ENCODE peak calls at places on chromosomes 2 and 18, in five cellular contexts. U is amygdala, Q is NCI-H526, V is posterior cingulate gyrus, O is HFF-Myc. M is an unnamed sample.
A peak's percentile ranks its signal among the peaks of the same experiment; 100 is the strongest.

GRCh38 chr2:54226224-54226623 is 29.8 kb downstream of the TSPYL6 start:
- DNase-seq in O (no peak), Q (no peak), U (no peak), V (no peak), M (no peak)

GRCh38 chr2:64019083-64019974 is at the start of gene VPS54:
- DNase-seq in V (peak; percentile 55), O (no peak), U (peak; percentile 69), Q (peak; percentile 82), M (peak; percentile 23)

GRCh38 chr2:9800639-9800974 is 42.7 kb upstream of the TAF1B start:
- DNase-seq in V (no peak), Q (no peak), U (no peak), O (no peak), M (no peak)

GRCh38 chr2:218985325-218986091 is 524 bp upstream of the FEV start:
- DNase-seq in V (no peak), U (no peak), Q (peak; percentile 71), O (no peak), M (no peak)

GRCh38 chr2:165627463-165627862 is 158.0 kb downstream of the CSRNP3 start:
- DNase-seq in O (peak; percentile 29), U (no peak), V (no peak), Q (no peak), M (no peak)

GRCh38 chr2:152925540-152926448 is 207.4 kb downstream of the ARL6IP6 start:
- DNase-seq in O (no peak), Q (peak; percentile 79), U (peak; percentile 30), V (no peak), M (peak; percentile 49)

GRCh38 chr2:239831272-239831731 is 193.8 kb downstream of the NDUFA10 start:
- DNase-seq in Q (no peak), U (no peak), V (no peak), O (no peak), M (no peak)

GRCh38 chr2:26772064-26773001 is 8.2 kb downstream of the SLC35F6 start:
- DNase-seq in V (peak; percentile 39), U (peak; percentile 84), Q (no peak), O (no peak), M (peak; percentile 100)

GRCh38 chr2:2320486-2321249 is 10.4 kb downstream of the MYT1L start:
- DNase-seq in O (no peak), U (no peak), V (no peak), Q (no peak), M (no peak)

GRCh38 chr2:31304831-31305230 is 70.9 kb downstream of the EHD3 start:
- DNase-seq in U (no peak), V (no peak), Q (no peak), O (no peak), M (no peak)

GRCh38 chr2:102488063-102488462 is 15.0 kb downstream of the SLC9A4 start:
- DNase-seq in O (peak; percentile 84), U (no peak), Q (no peak), V (no peak), M (no peak)

GRCh38 chr18:35497006-35497333 is 790 bp downstream of the INO80C start:
- DNase-seq in V (no peak), U (no peak), O (no peak), Q (no peak), M (peak; percentile 23)

GRCh38 chr2:73156539-73157124 is 43.9 kb upstream of the RAB11FIP5 start:
- DNase-seq in U (peak; percentile 43), Q (peak; percentile 59), O (no peak), V (peak; percentile 58), M (peak; percentile 36)

GRCh38 chr18:56721031-56721430 is 69.9 kb downstream of the WDR7 start:
- DNase-seq in V (no peak), O (no peak), Q (no peak), U (no peak), M (no peak)

GRCh38 chr2:69742170-69742952 is 427 bp downstream of the ANXA4 start:
- DNase-seq in V (no peak), Q (peak; percentile 59), O (no peak), U (no peak), M (peak; percentile 29)

GRCh38 chr2:16038586-16038985 is 98.2 kb downstream of the MYCN start:
- DNase-seq in Q (no peak), O (no peak), V (no peak), U (no peak), M (no peak)

GRCh38 chr2:166314022-166314759 is 61.6 kb downstream of the SCN9A start:
- DNase-seq in Q (no peak), V (no peak), O (peak; percentile 55), U (no peak), M (no peak)

GRCh38 chr2:173545364-173545734 is 190.7 kb downstream of the CDCA7 start:
- DNase-seq in Q (no peak), O (no peak), U (no peak), V (no peak), M (no peak)

GRCh38 chr2:173028141-173028540 is 47.5 kb upstream of the MAP3K20 start:
- DNase-seq in Q (no peak), O (no peak), V (no peak), U (no peak), M (no peak)

GRCh38 chr2:1501196-1501851 is 88.1 kb downstream of the TPO start:
- DNase-seq in U (no peak), Q (no peak), O (no peak), V (no peak), M (no peak)

GRCh38 chr2:161386228-161386627 is 29.9 kb upstream of the TBR1 start:
- DNase-seq in U (no peak), Q (no peak), V (no peak), O (no peak), M (no peak)

GRCh38 chr2:234060236-234060635 is 9.7 kb downstream of the SPP2 start:
- DNase-seq in U (no peak), V (no peak), Q (peak; percentile 9), O (no peak), M (no peak)

M was measured in tibial nerve.